ENCODE peak calls at places on chromosomes 6 and 20, in seven cellular contexts. C is right cardiac atrium, T is psoas muscle, Y is GM12878, P is thyroid gland, Z is endodermal cell, U is lower lobe of right lung. O is an unnamed sample.

GRCh38 chr6:155791891-155792290 is 336.3 kb upstream of the NOX3 start:
- DNase-seq in C (no peak), U (no peak), T (no peak), Y (no peak), P (no peak), Z (no peak), O (no peak)

GRCh38 chr20:22716824-22717351 is 132.5 kb upstream of the FOXA2 start:
- DNase-seq in T (no peak), U (peak; percentile 79), Z (no peak), Y (no peak), C (no peak), P (peak; percentile 62), O (no peak)

GRCh38 chr20:4876731-4877130 is 124.6 kb downstream of the SLC23A2 start:
- DNase-seq in Z (no peak), C (no peak), P (no peak), Y (no peak), U (no peak), T (no peak), O (no peak)

GRCh38 chr6:84390334-84390733 is 162.9 kb upstream of the CEP162 start:
- DNase-seq in Z (no peak), Y (no peak), C (no peak), T (no peak), P (no peak), U (no peak), O (no peak)

GRCh38 chr6:51382838-51383237 is 564.2 kb downstream of the TFAP2B start:
- DNase-seq in C (no peak), U (no peak), Y (no peak), Z (no peak), T (no peak), P (no peak), O (no peak)

GRCh38 chr6:13413906-13414555 is 73.4 kb downstream of the GFOD1 start:
- DNase-seq in C (peak; percentile 62), Z (no peak), Y (no peak), U (no peak), T (peak; percentile 60), P (no peak), O (no peak)

GRCh38 chr6:33197431-33198048 is 2.9 kb downstream of the RXRB start:
- DNase-seq in Z (peak; percentile 80), P (peak; percentile 62), T (no peak), U (peak; percentile 69), Y (no peak), C (no peak), O (peak; percentile 36)

GRCh38 chr6:98254624-98255023 is 579.8 kb upstream of the POU3F2 start:
- DNase-seq in P (no peak), C (no peak), T (no peak), Y (no peak), Z (no peak), U (no peak), O (no peak)

GRCh38 chr6:109117346-109118035 is 22.2 kb downstream of the CEP57L1 start:
- DNase-seq in T (no peak), U (no peak), Y (peak; percentile 85), Z (no peak), C (no peak), P (no peak), O (no peak)

GRCh38 chr6:104381907-104382306 is 477.8 kb downstream of the HACE1 start:
- DNase-seq in Z (peak; percentile 65), T (no peak), U (no peak), Y (no peak), C (no peak), P (no peak), O (no peak)

GRCh38 chr6:220736-221475 is 71.4 kb upstream of the DUSP22 start:
- DNase-seq in T (no peak), P (no peak), C (no peak), U (no peak), Y (peak; percentile 78), Z (peak; percentile 55), O (no peak)

GRCh38 chr6:88238065-88238464 is 71.9 kb upstream of the CNR1 start:
- DNase-seq in U (no peak), Y (peak; percentile 33), P (peak; percentile 9), Z (peak; percentile 81), C (no peak), T (no peak), O (no peak)

GRCh38 chr6:133297657-133298056 is 56.5 kb downstream of the EYA4 start:
- DNase-seq in P (no peak), Y (no peak), U (no peak), Z (no peak), C (no peak), T (no peak), O (no peak)

GRCh38 chr6:43274916-43275597 is 23.0 kb upstream of the SLC22A7 start:
- DNase-seq in Z (no peak), T (no peak), Y (no peak), P (peak; percentile 22), U (no peak), C (no peak), O (no peak)

GRCh38 chr6:127812985-127813681 is 87.7 kb downstream of the THEMIS start:
- DNase-seq in T (no peak), C (no peak), Z (no peak), Y (no peak), U (no peak), P (no peak), O (no peak)

GRCh38 chr20:40414843-40415615 is 274.0 kb downstream of the MAFB start:
- DNase-seq in C (no peak), Z (no peak), U (no peak), Y (no peak), P (no peak), T (no peak), O (peak; percentile 88)

GRCh38 chr6:139627091-139627490 is 252.6 kb upstream of the CITED2 start:
- DNase-seq in T (no peak), U (no peak), Y (no peak), Z (peak; percentile 66), C (no peak), P (no peak), O (no peak)

GRCh38 chr6:156925718-156926607 is 148.8 kb downstream of the ARID1B start:
- DNase-seq in P (no peak), Y (no peak), U (no peak), Z (no peak), T (no peak), C (no peak), O (no peak)

GRCh38 chr6:95091823-95092436 is 485.4 kb upstream of the MANEA start:
- DNase-seq in P (no peak), Z (no peak), C (no peak), U (no peak), Y (no peak), T (no peak), O (no peak)

GRCh38 chr20:57288676-57289075 is 22.2 kb upstream of the BMP7 start:
- DNase-seq in C (no peak), U (no peak), Y (no peak), T (no peak), P (no peak), Z (no peak), O (no peak)

GRCh38 chr20:57287901-57288300 is 21.5 kb upstream of the BMP7 start:
- DNase-seq in C (no peak), T (no peak), Y (no peak), U (no peak), P (no peak), Z (no peak), O (no peak)

GRCh38 chr20:57291003-57291402 is 24.6 kb upstream of the BMP7 start:
- DNase-seq in T (no peak), C (no peak), Y (no peak), U (no peak), P (peak; percentile 44), Z (peak; percentile 81), O (no peak)

GRCh38 chr20:57290178-57290484 is 23.7 kb upstream of the BMP7 start:
- DNase-seq in Y (no peak), Z (no peak), C (no peak), P (no peak), T (no peak), U (no peak), O (no peak)

DNA sequence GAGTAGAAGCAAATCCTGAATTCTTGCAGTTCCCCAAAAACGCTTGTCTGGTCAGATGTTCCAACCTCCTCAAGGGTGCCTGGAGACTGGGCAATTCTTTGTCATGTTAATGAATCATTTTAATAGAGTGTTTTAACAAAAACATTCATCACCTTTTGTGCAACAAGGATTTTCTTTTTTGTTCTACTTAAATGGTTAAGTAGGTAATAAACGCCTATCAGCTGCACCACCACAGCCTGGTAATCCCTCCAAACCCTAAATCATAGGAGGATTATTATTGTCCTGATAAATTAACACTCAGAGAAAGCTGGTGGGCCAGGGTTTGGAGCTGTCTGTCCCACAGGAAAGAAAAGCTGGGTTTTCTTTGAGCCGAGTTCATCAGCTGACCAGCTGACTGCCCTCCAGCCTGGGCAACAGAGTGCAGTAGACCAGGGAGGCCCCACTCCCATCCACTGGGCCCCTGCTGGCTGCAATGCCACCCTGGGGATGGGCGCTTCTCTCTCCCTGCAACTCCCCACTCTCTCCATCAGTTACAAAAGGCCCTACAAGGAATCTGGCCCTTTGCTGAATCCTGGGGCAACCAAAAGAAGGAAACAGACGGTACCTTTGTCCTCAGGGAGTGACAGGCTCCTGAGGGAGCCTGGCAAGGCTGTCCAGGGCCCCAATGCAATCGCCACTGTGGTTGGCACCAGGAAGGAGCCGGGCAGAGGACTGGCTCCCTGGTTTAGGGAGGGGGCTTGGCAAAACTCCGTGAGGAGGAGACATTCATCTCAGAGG is 23.1 kb upstream of the BMP7 start:
- DNase-seq in Z (no peak), Y (no peak), P (no peak), T (no peak), U (no peak), C (no peak), O (no peak)
- H3K27ac ChIP-seq in Z (peak overlapping the region; percentile 86), Y (no peak overlapping the region), P (peak overlapping the region; percentile 79), T (no peak overlapping the region), U (no peak overlapping the region), C (no peak overlapping the region), O (no peak overlapping the region)

GRCh38 chr20:47541355-47541922 is 39.8 kb downstream of the NCOA3 start:
- DNase-seq in Y (no peak), C (no peak), U (no peak), P (no peak), T (no peak), Z (no peak), O (no peak)
- H3K27ac ChIP-seq in Y (no peak overlapping the region), C (no peak overlapping the region), U (no peak overlapping the region), P (no peak overlapping the region), T (no peak overlapping the region), Z (no peak overlapping the region), O (no peak overlapping the region)

DNA sequence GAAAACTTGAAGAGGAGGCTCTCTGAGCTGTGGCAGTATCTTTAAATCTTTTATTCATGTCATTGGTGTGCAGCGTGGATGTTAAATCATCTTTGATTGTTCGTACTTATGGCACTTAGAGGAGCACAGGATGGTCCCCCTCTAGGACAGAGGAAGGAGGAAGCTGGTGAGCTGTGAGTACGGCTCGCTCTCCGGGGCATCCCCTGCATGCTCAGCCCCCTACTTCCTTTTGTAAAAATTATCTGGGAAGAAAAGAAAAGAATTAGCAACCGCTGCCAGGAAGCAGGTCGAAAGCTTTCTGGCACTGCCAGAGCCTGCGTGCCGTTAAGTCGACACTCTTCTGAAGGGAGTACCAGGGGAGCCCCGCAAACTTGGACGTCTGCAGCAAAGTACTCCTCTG is 158.5 kb downstream of the SYNDIG1 start:
- DNase-seq in U (no peak), Z (no peak), P (no peak), T (no peak), C (no peak), Y (no peak), O (no peak)
- H3K27ac ChIP-seq in U (no peak overlapping the region), Z (no peak overlapping the region), P (no peak overlapping the region), T (no peak overlapping the region), C (no peak overlapping the region), Y (no peak overlapping the region), O (no peak overlapping the region)

DNA sequence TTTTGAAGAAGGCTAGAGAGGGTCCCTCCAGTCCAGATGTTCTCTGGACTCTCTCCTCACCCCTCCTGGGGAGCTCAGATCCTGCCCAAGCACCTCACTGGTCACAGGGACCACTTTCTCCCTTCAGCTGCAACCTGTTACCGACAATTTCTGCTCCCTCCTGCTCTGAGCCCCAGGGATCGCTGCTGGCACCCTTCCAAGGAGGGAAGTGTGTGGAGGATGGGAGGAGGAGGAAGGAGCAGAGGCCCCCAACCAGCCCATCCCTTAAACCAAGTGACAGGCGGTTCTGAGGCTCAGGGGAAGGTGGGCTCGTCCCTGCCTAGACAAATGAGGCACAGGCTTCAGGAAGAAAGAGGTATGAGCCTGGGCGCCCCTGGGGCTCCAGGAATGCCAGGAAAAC is 13.9 kb downstream of the PMEPA1 start:
- DNase-seq in Z (no peak), P (no peak), Y (no peak), C (peak; percentile 9), U (no peak), T (no peak), O (no peak)
- H3K27ac ChIP-seq in Z (no peak overlapping the region), P (no peak overlapping the region), Y (no peak overlapping the region), C (no peak overlapping the region), U (no peak overlapping the region), T (no peak overlapping the region), O (peak overlapping the region; percentile 99)